ENCODE peak calls at places on chromosomes 1 and 21, in ten cellular contexts. One of them, this sample, is unnamed.

GRCh38 chr1:11908139-11909021 is 17.8 kb downstream of the KIAA2013 start:
- DNase-seq in PC-3: peak; percentile 98
- DNase-seq in fibroblast of pulmonary artery: peak; percentile 99
- DNase-seq in OCI-LY7: peak; percentile 94
- DNase-seq in esophagus squamous epithelium: peak; percentile 71
- DNase-seq in HFFc6: peak; percentile 100
- DNase-seq in fibroblast of mammary gland: peak; percentile 98
- DNase-seq in WTC11: peak; percentile 90
- DNase-seq in cardiac muscle cell: peak; percentile 97
- DNase-seq in stomach: peak; percentile 92
- DNase-seq in this sample: peak; percentile 70

GRCh38 chr21:41438425-41439113 is 12.5 kb downstream of the MX1 start:
- DNase-seq in PC-3: no peak
- DNase-seq in HFFc6: no peak
- DNase-seq in cardiac muscle cell: no peak
- DNase-seq in WTC11: no peak
- DNase-seq in OCI-LY7: no peak
- DNase-seq in stomach: no peak
- DNase-seq in fibroblast of mammary gland: no peak
- DNase-seq in fibroblast of pulmonary artery: no peak
- DNase-seq in esophagus squamous epithelium: no peak
- DNase-seq in this sample: no peak

GRCh38 chr1:9027307-9027706 is 1.1 kb upstream of the SLC2A7 start:
- DNase-seq in OCI-LY7: no peak
- DNase-seq in WTC11: no peak
- DNase-seq in esophagus squamous epithelium: no peak
- DNase-seq in PC-3: no peak
- DNase-seq in fibroblast of mammary gland: no peak
- DNase-seq in fibroblast of pulmonary artery: no peak
- DNase-seq in cardiac muscle cell: no peak
- DNase-seq in HFFc6: no peak
- DNase-seq in stomach: no peak
- DNase-seq in this sample: no peak

GRCh38 chr21:31612889-31613785 is 46.4 kb upstream of the SOD1 start:
- DNase-seq in fibroblast of mammary gland: peak; percentile 29
- DNase-seq in esophagus squamous epithelium: no peak
- DNase-seq in stomach: no peak
- DNase-seq in OCI-LY7: no peak
- DNase-seq in WTC11: no peak
- DNase-seq in cardiac muscle cell: peak; percentile 8
- DNase-seq in PC-3: peak; percentile 29
- DNase-seq in HFFc6: no peak
- DNase-seq in fibroblast of pulmonary artery: no peak
- DNase-seq in this sample: no peak

GRCh38 chr21:42319851-42320602 is 4.8 kb upstream of the TFF3 start:
- DNase-seq in OCI-LY7: peak; percentile 27
- DNase-seq in esophagus squamous epithelium: no peak
- DNase-seq in fibroblast of pulmonary artery: no peak
- DNase-seq in PC-3: no peak
- DNase-seq in WTC11: no peak
- DNase-seq in stomach: no peak
- DNase-seq in fibroblast of mammary gland: no peak
- DNase-seq in cardiac muscle cell: no peak
- DNase-seq in HFFc6: no peak
- DNase-seq in this sample: no peak

GRCh38 chr1:47823016-47823843 is 174.0 kb downstream of the TRABD2B start:
- DNase-seq in WTC11: no peak
- DNase-seq in HFFc6: no peak
- DNase-seq in fibroblast of pulmonary artery: no peak
- DNase-seq in stomach: no peak
- DNase-seq in PC-3: no peak
- DNase-seq in esophagus squamous epithelium: no peak
- DNase-seq in fibroblast of mammary gland: no peak
- DNase-seq in OCI-LY7: no peak
- DNase-seq in cardiac muscle cell: no peak
- DNase-seq in this sample: no peak

GRCh38 chr1:202944438-202944921 is 13.6 kb downstream of the ADIPOR1 start:
- DNase-seq in fibroblast of mammary gland: no peak
- DNase-seq in WTC11: no peak
- DNase-seq in HFFc6: no peak
- DNase-seq in PC-3: no peak
- DNase-seq in OCI-LY7: no peak
- DNase-seq in cardiac muscle cell: no peak
- DNase-seq in fibroblast of pulmonary artery: no peak
- DNase-seq in esophagus squamous epithelium: no peak
- DNase-seq in stomach: no peak
- DNase-seq in this sample: no peak

GRCh38 chr1:52142220-52143153 is 598 bp downstream of the ZFYVE9 start:
- DNase-seq in PC-3: peak; percentile 56
- DNase-seq in cardiac muscle cell: peak; percentile 71
- DNase-seq in WTC11: peak; percentile 55
- DNase-seq in fibroblast of mammary gland: peak; percentile 43
- DNase-seq in OCI-LY7: peak; percentile 84
- DNase-seq in HFFc6: peak; percentile 32
- DNase-seq in esophagus squamous epithelium: no peak
- DNase-seq in stomach: peak; percentile 48
- DNase-seq in fibroblast of pulmonary artery: peak; percentile 59
- DNase-seq in this sample: peak; percentile 38

GRCh38 chr21:42164064-42164789 is 54.7 kb upstream of the ABCG1 start:
- DNase-seq in WTC11: peak; percentile 57
- DNase-seq in OCI-LY7: peak; percentile 87
- DNase-seq in fibroblast of mammary gland: no peak
- DNase-seq in cardiac muscle cell: peak; percentile 43
- DNase-seq in HFFc6: no peak
- DNase-seq in PC-3: peak; percentile 44
- DNase-seq in esophagus squamous epithelium: no peak
- DNase-seq in stomach: peak; percentile 83
- DNase-seq in fibroblast of pulmonary artery: peak; percentile 47
- DNase-seq in this sample: peak; percentile 59

GRCh38 chr1:86965827-86966182 is 51.4 kb downstream of the HS2ST1 start:
- DNase-seq in fibroblast of pulmonary artery: no peak
- DNase-seq in fibroblast of mammary gland: no peak
- DNase-seq in esophagus squamous epithelium: no peak
- DNase-seq in cardiac muscle cell: no peak
- DNase-seq in PC-3: no peak
- DNase-seq in HFFc6: no peak
- DNase-seq in OCI-LY7: no peak
- DNase-seq in stomach: no peak
- DNase-seq in WTC11: no peak
- DNase-seq in this sample: no peak

GRCh38 chr1:86970938-86971337 is 56.5 kb downstream of the HS2ST1 start:
- DNase-seq in OCI-LY7: no peak
- DNase-seq in stomach: no peak
- DNase-seq in fibroblast of pulmonary artery: no peak
- DNase-seq in fibroblast of mammary gland: no peak
- DNase-seq in PC-3: no peak
- DNase-seq in HFFc6: no peak
- DNase-seq in cardiac muscle cell: no peak
- DNase-seq in WTC11: no peak
- DNase-seq in esophagus squamous epithelium: no peak
- DNase-seq in this sample: no peak

GRCh38 chr1:86965012-86965826 is 50.8 kb downstream of the HS2ST1 start:
- DNase-seq in OCI-LY7: peak; percentile 52
- DNase-seq in WTC11: no peak
- DNase-seq in cardiac muscle cell: peak; percentile 71
- DNase-seq in HFFc6: peak; percentile 5
- DNase-seq in fibroblast of mammary gland: peak; percentile 55
- DNase-seq in PC-3: peak; percentile 57
- DNase-seq in fibroblast of pulmonary artery: peak; percentile 73
- DNase-seq in esophagus squamous epithelium: no peak
- DNase-seq in stomach: no peak
- DNase-seq in this sample: peak; percentile 27
- TF ChIP-seq CTCF in OCI-LY7: peak; percentile 88
- TF ChIP-seq CTCF in WTC11: peak; percentile 43
- TF ChIP-seq CTCF in cardiac muscle cell: peak; percentile 72
- TF ChIP-seq CTCF in HFFc6: peak; percentile 82
- TF ChIP-seq CTCF in fibroblast of mammary gland: peak; percentile 83
- TF ChIP-seq CTCF in PC-3: peak; percentile 85
- TF ChIP-seq CTCF in fibroblast of pulmonary artery: peak; percentile 87
- TF ChIP-seq CTCF in esophagus squamous epithelium: peak; percentile 34
- TF ChIP-seq CTCF in stomach: peak; percentile 54
- TF ChIP-seq CTCF in this sample: peak; percentile 24

GRCh38 chr21:38505654-38506523 is 7.6 kb upstream of the ERG start:
- DNase-seq in HFFc6: peak; percentile 60
- DNase-seq in esophagus squamous epithelium: no peak
- DNase-seq in WTC11: no peak
- DNase-seq in fibroblast of mammary gland: peak; percentile 73
- DNase-seq in OCI-LY7: peak; percentile 48
- DNase-seq in fibroblast of pulmonary artery: peak; percentile 87
- DNase-seq in stomach: no peak
- DNase-seq in cardiac muscle cell: peak; percentile 85
- DNase-seq in PC-3: peak; percentile 85
- DNase-seq in this sample: peak; percentile 55

GRCh38 chr21:38511198-38511597 is 12.9 kb upstream of the ERG start:
- DNase-seq in fibroblast of pulmonary artery: no peak
- DNase-seq in WTC11: no peak
- DNase-seq in HFFc6: no peak
- DNase-seq in stomach: no peak
- DNase-seq in fibroblast of mammary gland: no peak
- DNase-seq in PC-3: no peak
- DNase-seq in cardiac muscle cell: no peak
- DNase-seq in OCI-LY7: no peak
- DNase-seq in esophagus squamous epithelium: no peak
- DNase-seq in this sample: no peak

GRCh38 chr21:38507374-38507942 is 9.2 kb upstream of the ERG start:
- DNase-seq in HFFc6: no peak
- DNase-seq in cardiac muscle cell: no peak
- DNase-seq in PC-3: no peak
- DNase-seq in OCI-LY7: no peak
- DNase-seq in WTC11: no peak
- DNase-seq in fibroblast of pulmonary artery: no peak
- DNase-seq in esophagus squamous epithelium: no peak
- DNase-seq in stomach: no peak
- DNase-seq in fibroblast of mammary gland: no peak
- DNase-seq in this sample: no peak

GRCh38 chr21:38506606-38507331 is 8.5 kb upstream of the ERG start:
- DNase-seq in esophagus squamous epithelium: no peak
- DNase-seq in fibroblast of pulmonary artery: no peak
- DNase-seq in WTC11: peak; percentile 27
- DNase-seq in PC-3: no peak
- DNase-seq in OCI-LY7: no peak
- DNase-seq in HFFc6: no peak
- DNase-seq in cardiac muscle cell: peak; percentile 17
- DNase-seq in fibroblast of mammary gland: no peak
- DNase-seq in stomach: no peak
- DNase-seq in this sample: no peak

DNA sequence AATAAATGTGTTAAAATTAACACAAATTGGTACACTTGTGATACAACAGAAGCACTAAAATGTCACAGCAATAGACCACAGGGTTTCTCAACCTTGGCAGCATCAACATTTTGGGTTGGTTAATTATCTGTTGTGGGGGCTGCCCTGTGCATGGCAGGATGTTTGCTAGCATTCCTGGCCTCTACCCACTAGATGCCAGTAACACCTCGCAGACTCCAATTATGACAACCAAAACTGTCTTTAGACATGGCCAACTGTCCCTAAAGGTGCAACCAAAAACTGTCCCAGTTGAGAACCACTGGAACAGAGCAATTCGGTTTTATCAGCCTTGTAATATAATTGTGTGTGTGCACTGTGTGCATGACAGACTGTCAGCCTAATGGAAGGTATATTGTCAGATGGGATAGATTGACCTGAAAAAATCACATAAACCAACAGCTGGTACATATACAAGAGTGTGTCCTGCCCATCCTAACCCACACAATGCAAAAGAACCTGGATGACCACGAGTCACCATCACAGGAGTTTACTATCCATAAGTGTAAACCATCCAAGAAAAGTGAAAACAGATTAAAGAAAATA is 13.5 kb upstream of the ERG start:
- DNase-seq in PC-3: peak; percentile 9
- DNase-seq in OCI-LY7: no peak
- DNase-seq in HFFc6: no peak
- DNase-seq in cardiac muscle cell: no peak
- DNase-seq in fibroblast of pulmonary artery: no peak
- DNase-seq in WTC11: no peak
- DNase-seq in esophagus squamous epithelium: no peak
- DNase-seq in stomach: no peak
- DNase-seq in fibroblast of mammary gland: no peak
- DNase-seq in this sample: no peak
- TF ChIP-seq CTCF in PC-3: peak; percentile 36
- TF ChIP-seq CTCF in OCI-LY7: no peak
- TF ChIP-seq CTCF in HFFc6: no peak
- TF ChIP-seq CTCF in cardiac muscle cell: no peak
- TF ChIP-seq CTCF in fibroblast of pulmonary artery: no peak
- TF ChIP-seq CTCF in WTC11: no peak
- TF ChIP-seq CTCF in esophagus squamous epithelium: no peak
- TF ChIP-seq CTCF in stomach: no peak
- TF ChIP-seq CTCF in fibroblast of mammary gland: no peak
- TF ChIP-seq CTCF in this sample: no peak

DNA sequence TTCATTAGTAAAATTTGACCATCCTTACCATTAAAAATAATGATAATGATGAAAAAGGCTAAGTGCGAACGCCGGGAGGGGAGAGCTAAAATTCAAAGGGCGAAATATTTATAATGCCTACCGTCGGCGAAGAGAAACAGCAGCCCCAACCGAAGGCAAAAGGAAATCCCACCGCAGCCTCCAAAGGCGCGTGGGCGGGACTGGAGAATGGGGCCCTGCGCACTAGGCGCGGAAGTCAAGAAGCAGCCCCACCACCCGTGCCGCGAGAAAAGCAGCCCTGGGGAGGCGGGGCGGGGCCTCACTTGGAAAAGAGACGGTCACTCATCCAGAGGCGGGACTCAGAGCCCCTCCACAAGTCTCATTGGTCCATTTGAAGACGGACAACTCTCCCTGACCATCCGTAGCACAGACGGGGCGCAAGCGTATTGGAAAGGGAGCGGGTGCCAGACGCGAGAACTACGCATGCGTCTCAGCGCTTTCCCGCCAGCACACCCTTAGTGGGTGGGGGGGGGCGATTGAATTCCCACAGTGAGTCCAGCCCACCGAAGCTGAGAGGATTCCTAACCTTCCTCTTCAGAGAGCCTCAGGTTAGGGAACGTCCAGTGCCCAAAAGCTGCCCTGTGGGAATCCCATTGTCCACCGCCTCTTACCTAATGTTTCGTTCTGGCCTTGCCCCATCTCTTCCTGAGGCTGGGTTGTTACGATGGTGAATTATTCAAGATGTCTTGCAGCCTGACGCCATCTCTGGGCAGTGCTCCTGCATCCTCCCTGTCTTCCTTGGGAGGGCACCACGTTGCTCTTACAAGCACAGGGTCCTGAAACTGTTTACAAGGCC is 19.0 kb downstream of the MTX1 start:
- DNase-seq in PC-3: peak; percentile 100
- DNase-seq in WTC11: peak; percentile 97
- DNase-seq in OCI-LY7: peak; percentile 100
- DNase-seq in esophagus squamous epithelium: peak; percentile 92
- DNase-seq in fibroblast of pulmonary artery: peak; percentile 99
- DNase-seq in stomach: peak; percentile 98
- DNase-seq in fibroblast of mammary gland: peak; percentile 98
- DNase-seq in cardiac muscle cell: peak; percentile 99
- DNase-seq in HFFc6: peak; percentile 98
- DNase-seq in this sample: peak; percentile 94
- TF ChIP-seq CTCF in PC-3: no peak
- TF ChIP-seq CTCF in WTC11: no peak
- TF ChIP-seq CTCF in OCI-LY7: no peak
- TF ChIP-seq CTCF in esophagus squamous epithelium: no peak
- TF ChIP-seq CTCF in fibroblast of pulmonary artery: no peak
- TF ChIP-seq CTCF in stomach: no peak
- TF ChIP-seq CTCF in fibroblast of mammary gland: no peak
- TF ChIP-seq CTCF in cardiac muscle cell: no peak
- TF ChIP-seq CTCF in HFFc6: no peak
- TF ChIP-seq CTCF in this sample: no peak

GRCh38 chr1:240824238-240824637 is 212.3 kb upstream of the GREM2 start:
- DNase-seq in WTC11: peak; percentile 24
- DNase-seq in HFFc6: no peak
- DNase-seq in stomach: no peak
- DNase-seq in esophagus squamous epithelium: no peak
- DNase-seq in fibroblast of mammary gland: no peak
- DNase-seq in OCI-LY7: no peak
- DNase-seq in cardiac muscle cell: no peak
- DNase-seq in PC-3: no peak
- DNase-seq in fibroblast of pulmonary artery: no peak
- DNase-seq in this sample: no peak
- TF ChIP-seq CTCF in WTC11: no peak
- TF ChIP-seq CTCF in HFFc6: peak; percentile 25
- TF ChIP-seq CTCF in stomach: no peak
- TF ChIP-seq CTCF in esophagus squamous epithelium: no peak
- TF ChIP-seq CTCF in fibroblast of mammary gland: peak; percentile 3
- TF ChIP-seq CTCF in OCI-LY7: peak; percentile 18
- TF ChIP-seq CTCF in cardiac muscle cell: no peak
- TF ChIP-seq CTCF in PC-3: peak; percentile 46
- TF ChIP-seq CTCF in fibroblast of pulmonary artery: no peak
- TF ChIP-seq CTCF in this sample: no peak